ENCODE peak calls at places on chromosome 20, in five cellular contexts. I, R, V, X and Q are unnamed samples.

GRCh38 chr20:39318911-39319310 is 356.8 kb downstream of the DHX35 start:
- DNase-seq in I (no peak), R (no peak), V (no peak), X (no peak), Q (no peak)

GRCh38 chr20:6919792-6920468 is 152.4 kb downstream of the BMP2 start:
- DNase-seq in I (no peak), R (no peak), V (no peak), X (no peak), Q (no peak)

GRCh38 chr20:4227085-4227821 is 211.9 kb upstream of the RNF24 start:
- DNase-seq in I (no peak), R (no peak), V (no peak), X (no peak), Q (peak)

GRCh38 chr20:24432057-24432456 is 37.4 kb upstream of the SYNDIG1 start:
- DNase-seq in I (no peak), R (no peak), V (no peak), X (no peak), Q (no peak)

GRCh38 chr20:62011403-62011791 is 54.3 kb downstream of the TAF4 start:
- DNase-seq in I (no peak), R (no peak), V (no peak), X (no peak), Q (no peak)

GRCh38 chr20:18666803-18667460 is 79.1 kb downstream of the DTD1 start:
- DNase-seq in I (no peak), R (no peak), V (no peak), X (no peak), Q (no peak)

GRCh38 chr20:14764511-14765369 is 427.3 kb upstream of the FLRT3 start:
- DNase-seq in I (no peak), R (no peak), V (no peak), X (no peak), Q (no peak)

GRCh38 chr20:33095249-33095648 is 15.8 kb downstream of the BPIFB4 start:
- DNase-seq in I (no peak), R (no peak), V (no peak), X (no peak), Q (no peak)

GRCh38 chr20:44523746-44524145 is 1.9 kb upstream of the SERINC3 start:
- DNase-seq in I (no peak), R (no peak), V (no peak), X (no peak), Q (no peak)

GRCh38 chr20:16423311-16424212 is 149.7 kb downstream of the KIF16B start:
- DNase-seq in I (no peak), R (no peak), V (no peak), X (no peak), Q (no peak)

GRCh38 chr20:54212871-54213270 is 5.0 kb downstream of the PFDN4 start:
- DNase-seq in I (no peak), R (no peak), V (no peak), X (no peak), Q (no peak)

GRCh38 chr20:47453167-47453782 is 48.4 kb upstream of the NCOA3 start:
- DNase-seq in I (peak), R (no peak), V (no peak), X (no peak), Q (no peak)

GRCh38 chr20:2817891-2818595 is 1.9 kb downstream of the TMEM239 start:
- DNase-seq in I (no peak), R (no peak), V (no peak), X (no peak), Q (no peak)

GRCh38 chr20:6711950-6712634 is 55.4 kb upstream of the BMP2 start:
- DNase-seq in I (no peak), R (no peak), V (no peak), X (no peak), Q (no peak)